ENCODE peak calls at places on chromosomes 5 and 9, in five cellular contexts. O is tibial artery, V is AG10803, E is A549, G is fibroblast of lung. Y is an unnamed sample.

GRCh38 chr5:132489871-132490483 is 596 bp downstream of the IRF1 start:
- DNase-seq in V (peak), G (peak), E (peak), O (peak), Y (peak)

GRCh38 chr5:157918811-157919742 is 60.1 kb upstream of the CLINT1 start:
- DNase-seq in E (no peak), G (no peak), V (peak), O (no peak), Y (peak)

GRCh38 chr5:87127956-87128687 is 139.6 kb upstream of the RASA1 start:
- DNase-seq in E (no peak), G (no peak), O (no peak), V (peak), Y (peak)

GRCh38 chr5:67149933-67150523 is 46.6 kb downstream of the CD180 start:
- DNase-seq in G (peak), O (no peak), V (peak), E (no peak), Y (no peak)

GRCh38 chr9:83633676-83634075 is 10.7 kb downstream of the IDNK start:
- DNase-seq in G (no peak), O (no peak), E (no peak), V (no peak), Y (no peak)

GRCh38 chr9:84137968-84138367 is 157.4 kb downstream of the RMI1 start:
- DNase-seq in G (peak), V (no peak), E (no peak), O (no peak), Y (no peak)

GRCh38 chr5:113807384-113808053 is 294.0 kb downstream of the YTHDC2 start:
- DNase-seq in E (no peak), O (no peak), G (peak), V (peak), Y (no peak)

GRCh38 chr9:130692365-130692764 is 1.2 kb upstream of the EXOSC2 start:
- DNase-seq in V (no peak), G (no peak), O (no peak), E (no peak), Y (peak)

GRCh38 chr5:2149196-2149541 is 266.4 kb upstream of the IRX4 start:
- DNase-seq in E (peak), V (no peak), O (no peak), G (peak), Y (peak)

DNA sequence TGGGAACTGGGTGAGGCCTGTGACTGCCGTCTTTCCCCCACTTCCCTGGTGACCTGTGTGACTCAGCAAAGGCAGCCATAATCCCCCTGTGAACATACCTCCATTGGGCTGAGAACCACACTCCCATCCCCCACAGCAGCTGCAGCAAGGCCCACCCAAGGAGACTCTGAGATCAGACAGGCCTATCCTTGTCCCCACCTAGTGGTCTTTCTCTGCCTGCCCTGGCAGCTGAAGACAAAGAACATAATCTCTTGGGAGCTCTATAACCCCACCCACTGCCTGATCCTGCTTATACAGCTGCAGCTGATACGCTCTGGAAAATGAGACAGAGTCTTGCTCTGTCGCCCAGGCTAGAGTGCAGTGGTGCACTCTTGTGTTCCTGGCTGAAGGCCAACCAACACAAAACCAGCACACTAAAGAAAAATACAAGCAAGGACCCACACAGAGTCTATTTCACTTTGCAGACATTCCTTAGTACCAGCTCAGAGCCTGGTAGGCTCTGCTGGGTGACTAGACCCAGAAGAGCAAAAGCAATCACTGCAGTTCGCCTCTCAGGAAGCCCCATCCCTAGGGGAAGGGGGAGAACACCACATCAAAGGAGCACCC is 106.7 kb downstream of the MCTP1 start:
- DNase-seq in E (no peak), V (no peak), G (peak), O (no peak), Y (no peak)
- TF ChIP-seq CTCF in E (no peak), V (no peak), G (peak), O (no peak), Y (no peak)

DNA sequence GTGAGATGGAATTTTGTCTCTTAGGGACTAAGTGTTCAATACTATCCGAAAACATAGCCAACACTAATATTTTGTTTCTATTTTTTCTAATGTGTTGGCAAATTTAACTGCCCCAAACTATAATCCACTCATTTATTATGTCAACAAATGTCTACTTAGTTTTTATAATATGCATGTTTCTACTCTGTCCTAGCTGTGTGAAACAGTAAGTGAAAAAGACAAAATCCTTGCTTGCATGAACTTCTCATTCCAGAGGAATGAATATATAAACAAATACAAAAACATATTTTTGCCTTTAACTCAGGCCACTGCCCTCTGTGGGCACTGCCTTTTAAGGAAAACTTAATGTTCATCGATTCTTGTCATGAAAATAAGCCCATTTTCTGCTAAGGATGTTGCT is 1275.4 kb upstream of the CDH18 start:
- DNase-seq in O (no peak), G (peak), E (no peak), V (no peak), Y (no peak)
- TF ChIP-seq CTCF in O (no peak), G (peak), E (no peak), V (no peak), Y (no peak)

DNA sequence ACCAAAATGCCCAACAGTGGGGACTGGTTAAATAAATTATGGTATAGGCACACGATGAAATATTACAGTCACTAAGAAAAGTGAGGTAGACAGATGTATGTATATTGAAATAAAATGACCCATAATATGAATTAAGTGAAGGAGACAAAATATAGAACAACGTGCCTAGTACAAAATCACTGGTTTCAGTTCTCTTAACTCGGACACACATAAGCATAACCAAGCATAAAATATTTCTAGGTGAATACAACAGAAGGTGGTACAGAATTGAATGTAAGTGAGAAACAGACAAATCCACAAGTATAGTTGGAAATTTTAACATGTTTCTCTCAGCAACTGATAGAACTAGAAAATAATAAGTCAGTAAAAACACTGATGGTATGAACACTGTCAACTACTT is 22.0 kb downstream of the PUM3 start:
- DNase-seq in E (no peak), G (no peak), V (no peak), O (no peak), Y (no peak)
- TF ChIP-seq CTCF in E (no peak), G (no peak), V (no peak), O (no peak), Y (no peak)

DNA sequence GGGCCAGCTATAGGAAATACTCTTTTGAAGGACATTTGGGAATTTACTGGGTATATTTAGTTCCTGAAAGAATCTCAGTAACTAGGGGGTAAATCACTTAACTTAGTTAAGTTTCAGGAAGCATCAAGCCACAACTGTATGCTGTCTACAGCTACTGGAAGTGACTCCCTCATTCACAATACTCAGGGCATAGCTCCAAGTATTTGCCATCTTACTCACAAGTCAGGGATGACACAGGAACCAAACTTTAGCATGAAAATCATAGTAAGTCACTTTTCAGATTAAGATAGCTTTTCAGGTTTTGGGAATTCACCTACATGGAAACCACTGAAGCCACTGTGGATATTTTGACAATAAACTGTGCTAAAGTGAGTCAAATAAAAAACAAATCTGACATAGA is 242.4 kb upstream of the ATP10B start:
- DNase-seq in E (no peak), G (peak), O (no peak), V (peak), Y (no peak)
- TF ChIP-seq CTCF in E (no peak), G (no peak), O (no peak), V (no peak), Y (no peak)

GRCh38 chr9:93278164-93278563 is 94.2 kb downstream of the WNK2 start:
- DNase-seq in G (no peak), V (no peak), E (no peak), O (no peak), Y (no peak)

GRCh38 chr9:93280661-93281259 is 96.8 kb downstream of the WNK2 start:
- DNase-seq in V (no peak), E (no peak), O (no peak), G (no peak), Y (no peak)

GRCh38 chr9:93270976-93271375 is 87.0 kb downstream of the WNK2 start:
- DNase-seq in E (no peak), V (no peak), O (peak), G (no peak), Y (no peak)

GRCh38 chr9:93276973-93277372 is 93.0 kb downstream of the WNK2 start:
- DNase-seq in V (no peak), G (no peak), O (no peak), E (no peak), Y (peak)
- TF ChIP-seq CTCF in V (no peak), G (no peak), O (no peak), E (no peak), Y (peak)

GRCh38 chr5:79120221-79120620 is 8.6 kb downstream of the BHMT start:
- DNase-seq in O (no peak), V (no peak), E (no peak), G (no peak), Y (peak)

GRCh38 chr5:79119486-79119885 is 7.9 kb downstream of the BHMT start:
- DNase-seq in O (no peak), G (no peak), V (peak), E (no peak), Y (no peak)

GRCh38 chr5:79122963-79123362 is 11.4 kb downstream of the BHMT start:
- DNase-seq in O (no peak), V (no peak), E (no peak), G (no peak), Y (no peak)
- TF ChIP-seq CTCF in O (no peak), V (no peak), E (no peak), G (no peak), Y (no peak)

Y was measured in activated CD8-positive, alpha-beta T cell treated with anti-CD3 and anti-CD28 coated beads for 36 hours.